ENCODE peak calls at places on chromosomes 4 and X, in seven cellular contexts. M is activated CD4-positive, CD25-positive, alpha-beta regulatory T cell; I is NAMALWA; S is HEK293T; O is T-helper 1 cell; A is NCI-H2227 treated with DMSO at 0.1 percent for 48 hours; J is frontal cortex. B is an unnamed sample.

GRCh38 chr4:140042634-140043033 is 111.3 kb downstream of the MAML3 start:
- DNase-seq in O (no peak), I (no peak), M (no peak), S (no peak), A (no peak), J (no peak), B (peak)

GRCh38 chr4:76639292-76639691 is 204.3 kb downstream of the SHROOM3 start:
- DNase-seq in A (no peak), O (no peak), M (no peak), J (no peak), S (no peak), I (no peak), B (no peak)

GRCh38 chr4:172826346-172826745 is 342.3 kb upstream of the GALNT7 start:
- DNase-seq in M (no peak), O (no peak), S (no peak), I (no peak), A (no peak), J (no peak), B (no peak)

GRCh38 chrX:12974797-12975669 is at the start of gene TMSB4X:
- DNase-seq in A (peak), I (peak), O (peak), M (peak), S (peak), J (peak), B (peak)

GRCh38 chr4:142281999-142282398 is 564.1 kb downstream of the INPP4B start:
- DNase-seq in S (no peak), I (no peak), O (no peak), M (no peak), J (no peak), A (no peak), B (no peak)

GRCh38 chr4:185134176-185134869 is 8.7 kb upstream of the SLC25A4 start:
- DNase-seq in O (no peak), I (peak), J (peak), M (no peak), S (peak), A (peak), B (peak)

GRCh38 chrX:134236690-134237362 is at the start of gene CCDC160:
- DNase-seq in M (no peak), O (no peak), A (peak), S (peak), J (peak), I (no peak), B (no peak)

GRCh38 chr4:780730-781492 is 45.0 kb downstream of the CPLX1 start:
- DNase-seq in M (no peak), J (no peak), S (no peak), A (no peak), I (no peak), O (no peak), B (no peak)

GRCh38 chr4:37890501-37891220 is at the start of gene TBC1D1:
- DNase-seq in J (peak), I (peak), A (no peak), M (peak), O (peak), S (peak), B (peak)

GRCh38 chr4:87410669-87411068 is 11.7 kb upstream of the NUDT9 start:
- DNase-seq in S (no peak), I (no peak), M (no peak), A (no peak), J (no peak), O (no peak), B (no peak)

GRCh38 chr4:149549911-149550310 is 265.7 kb downstream of the IQCM start:
- DNase-seq in S (no peak), J (no peak), I (no peak), A (no peak), M (no peak), O (no peak), B (peak)

GRCh38 chr4:123120473-123120872 is 198.1 kb upstream of the NUDT6 start:
- DNase-seq in O (no peak), J (no peak), M (no peak), S (no peak), I (no peak), A (no peak), B (no peak)

GRCh38 chr4:52716364-52717151 is 34.7 kb downstream of the ERVMER34-1 start:
- DNase-seq in I (no peak), A (no peak), O (no peak), J (no peak), M (no peak), S (no peak), B (no peak)

GRCh38 chrX:149825424-149825823 is 43.7 kb downstream of the MAGEA9 start:
- DNase-seq in S (peak), J (no peak), I (peak), M (peak), O (peak), A (no peak), B (peak)

GRCh38 chr4:6272863-6273660 is 3.4 kb downstream of the WFS1 start:
- DNase-seq in A (no peak), I (no peak), J (no peak), S (no peak), M (no peak), O (no peak), B (no peak)

GRCh38 chr4:15690020-15690809 is 8.6 kb downstream of the FAM200B start:
- DNase-seq in I (no peak), S (no peak), M (no peak), A (no peak), J (no peak), O (no peak), B (peak)

GRCh38 chr4:128249787-128250668 is 37.6 kb downstream of the PGRMC2 start:
- DNase-seq in A (no peak), O (no peak), I (peak), M (no peak), J (no peak), S (no peak), B (peak)

GRCh38 chrX:97126020-97126419 is 242.3 kb downstream of the RPA4 start:
- DNase-seq in J (no peak), I (no peak), O (no peak), M (no peak), A (no peak), S (no peak), B (peak)

GRCh38 chr4:84496356-84497219 is 2.5 kb downstream of the NKX6-1 start:
- DNase-seq in J (no peak), S (no peak), M (no peak), A (no peak), O (no peak), I (no peak), B (no peak)

GRCh38 chr4:3470244-3471097 is 7.4 kb downstream of the DOK7 start:
- DNase-seq in O (no peak), I (no peak), S (no peak), A (no peak), J (no peak), M (no peak), B (no peak)

GRCh38 chrX:8738588-8739189 is 6.8 kb upstream of the ANOS1 start:
- DNase-seq in M (no peak), A (peak), S (no peak), O (no peak), I (peak), J (no peak), B (peak)

GRCh38 chrX:82218361-82218760 is 1016.5 kb downstream of the SH3BGRL start:
- DNase-seq in J (peak), A (no peak), M (no peak), I (peak), O (no peak), S (peak), B (peak)

GRCh38 chr4:142838781-142839180 is 7.3 kb downstream of the INPP4B start:
- DNase-seq in O (no peak), M (no peak), S (no peak), I (no peak), A (no peak), J (no peak), B (no peak)

GRCh38 chr4:185896832-185897475 is 85.0 kb upstream of the SORBS2 start:
- DNase-seq in I (no peak), M (no peak), O (no peak), S (no peak), A (no peak), J (no peak), B (no peak)

GRCh38 chrX:68930576-68931317 is 101.9 kb downstream of the EFNB1 start:
- DNase-seq in S (no peak), J (no peak), A (no peak), I (no peak), O (no peak), M (no peak), B (no peak)

GRCh38 chr4:78585633-78586032 is 34.1 kb downstream of the ANXA3 start:
- DNase-seq in M (no peak), J (no peak), O (no peak), S (no peak), I (no peak), A (no peak), B (peak)

GRCh38 chr4:11624370-11624769 is 195.7 kb upstream of the HS3ST1 start:
- DNase-seq in O (no peak), S (no peak), J (no peak), I (no peak), A (no peak), M (no peak), B (no peak)

GRCh38 chr4:68877555-68877954 is 61.8 kb downstream of the UGT2B10 start:
- DNase-seq in O (no peak), S (no peak), I (no peak), A (no peak), J (no peak), M (no peak), B (no peak)

GRCh38 chr4:80471701-80472100 is 136.2 kb downstream of the CFAP299 start:
- DNase-seq in A (peak), J (no peak), O (no peak), S (peak), I (no peak), M (no peak), B (no peak)

GRCh38 chr4:10690185-10690907 is 5.8 kb upstream of the CLNK start:
- DNase-seq in S (no peak), M (no peak), O (no peak), J (no peak), A (no peak), I (no peak), B (no peak)

GRCh38 chrX:9189286-9189685 is 155.4 kb upstream of the FAM9B start:
- DNase-seq in J (no peak), I (no peak), O (no peak), S (no peak), A (peak), M (no peak), B (no peak)

GRCh38 chrX:154419688-154420401 is 8.5 kb downstream of the TAFAZZIN start:
- DNase-seq in M (no peak), A (no peak), I (no peak), J (no peak), O (no peak), S (no peak), B (no peak)

GRCh38 chr4:40323866-40324265 is 11.3 kb upstream of the CHRNA9 start:
- DNase-seq in S (no peak), M (no peak), I (no peak), A (no peak), O (no peak), J (no peak), B (no peak)

GRCh38 chr4:88291003-88291402 is 6.6 kb upstream of the PPM1K start:
- DNase-seq in S (peak), M (no peak), J (peak), O (no peak), A (no peak), I (no peak), B (no peak)

GRCh38 chr4:122873752-122874151 is 47.1 kb downstream of the FGF2 start:
- DNase-seq in M (no peak), O (no peak), S (no peak), A (no peak), I (no peak), J (no peak), B (no peak)

GRCh38 chr4:31905363-31905762 is 1185.2 kb downstream of the PCDH7 start:
- DNase-seq in I (no peak), M (no peak), O (no peak), A (no peak), J (no peak), S (no peak), B (no peak)

GRCh38 chr4:2339458-2340271 is 77.8 kb upstream of the MXD4 start:
- DNase-seq in S (no peak), O (no peak), M (no peak), J (no peak), A (no peak), I (no peak), B (no peak)

GRCh38 chr4:52982246-52982950 is 120.3 kb downstream of the RASL11B start:
- DNase-seq in S (peak), A (peak), J (peak), M (no peak), I (peak), O (no peak), B (peak)